ENCODE peak calls at places on chromosomes 1 and 21, in four cellular contexts. F is GM06990, G is HL-60, X is neural crest cell. Q is an unnamed sample.

GRCh38 chr1:74432325-74432724 is 80.1 kb downstream of the LRRC53 start:
- DNase-seq in F (no peak), G (no peak), X (no peak), Q (no peak)

GRCh38 chr1:15618685-15619525 is 1.6 kb downstream of the DDI2 start:
- DNase-seq in F (no peak), G (no peak), X (no peak), Q (no peak)

GRCh38 chr1:245197121-245197520 is 42.3 kb downstream of the KIF26B start:
- DNase-seq in F (no peak), G (no peak), X (no peak), Q (no peak)

GRCh38 chr1:5455056-5455455 is 537.2 kb downstream of the NPHP4 start:
- DNase-seq in F (no peak), G (no peak), X (no peak), Q (no peak)

GRCh38 chr1:213519098-213519497 is 468.1 kb downstream of the RPS6KC1 start:
- DNase-seq in F (no peak), G (no peak), X (no peak), Q (no peak)

GRCh38 chr1:166969074-166969677 is 6.2 kb downstream of the ILDR2 start:
- DNase-seq in F (no peak), G (no peak), X (no peak), Q (peak)

GRCh38 chr1:153883223-153883622 is 39.5 kb downstream of the GATAD2B start:
- DNase-seq in F (no peak), G (no peak), X (no peak), Q (no peak)

GRCh38 chr1:53971718-53972117 is 25.6 kb downstream of the LRRC42 start:
- DNase-seq in F (no peak), G (no peak), X (no peak), Q (no peak)

GRCh38 chr1:53765656-53766055 is 26.7 kb upstream of the GLIS1 start:
- DNase-seq in F (no peak), G (no peak), X (no peak), Q (no peak)

GRCh38 chr1:213061263-213061662 is 10.2 kb downstream of the RPS6KC1 start:
- DNase-seq in F (no peak), G (no peak), X (no peak), Q (no peak)

GRCh38 chr1:24847995-24848857 is 81.8 kb downstream of the RUNX3 start:
- DNase-seq in F (peak), G (peak), X (peak), Q (peak)

GRCh38 chr21:35212393-35213127 is 163.5 kb upstream of the RUNX1 start:
- DNase-seq in F (peak), G (no peak), X (no peak), Q (no peak)

GRCh38 chr1:55039342-55040082 is at the start of gene PCSK9:
- DNase-seq in F (no peak), G (no peak), X (peak), Q (no peak)

GRCh38 chr1:5885471-5886139 is 106.6 kb downstream of the NPHP4 start:
- DNase-seq in F (no peak), G (no peak), X (no peak), Q (no peak)

GRCh38 chr1:14989931-14990728 is 163.4 kb upstream of the TMEM51 start:
- DNase-seq in F (no peak), G (no peak), X (no peak), Q (no peak)

GRCh38 chr1:72371259-72372035 is 89.1 kb upstream of the NEGR1 start:
- DNase-seq in F (no peak), G (no peak), X (peak), Q (no peak)

GRCh38 chr1:160455153-160455517 is 54.8 kb downstream of the VANGL2 start:
- DNase-seq in F (no peak), G (no peak), X (no peak), Q (no peak)

GRCh38 chr1:24390924-24391782 is 22.4 kb downstream of the STPG1 start:
- DNase-seq in F (peak), G (peak), X (peak), Q (no peak)

GRCh38 chr1:205456868-205457724 is 1.3 kb upstream of the BLACAT1 start:
- DNase-seq in F (no peak), G (no peak), X (peak), Q (no peak)

GRCh38 chr21:31235671-31236450 is 108.2 kb downstream of the TIAM1 start:
- DNase-seq in F (no peak), G (no peak), X (no peak), Q (no peak)

GRCh38 chr1:91609571-91609970 is 108.9 kb downstream of the CDC7 start:
- DNase-seq in F (no peak), G (no peak), X (no peak), Q (no peak)

GRCh38 chr1:204262506-204263239 is 48.9 kb upstream of the GOLT1A start:
- DNase-seq in F (no peak), G (no peak), X (peak), Q (no peak)

GRCh38 chr21:33229776-33230517 is at the start of gene IFNAR2:
- DNase-seq in F (peak), G (peak), X (peak), Q (no peak)

GRCh38 chr1:38941527-38942019 is at the start of gene RHBDL2:
- DNase-seq in F (no peak), G (no peak), X (no peak), Q (no peak)

GRCh38 chr1:211730347-211730746 is 54.9 kb upstream of the NEK2 start:
- DNase-seq in F (no peak), G (no peak), X (no peak), Q (no peak)

GRCh38 chr1:77036560-77036959 is 169.3 kb downstream of the ST6GALNAC5 start:
- DNase-seq in F (no peak), G (peak), X (no peak), Q (no peak)

GRCh38 chr1:241747992-241748391 is 95.9 kb downstream of the WDR64 start:
- DNase-seq in F (no peak), G (no peak), X (no peak), Q (no peak)